ENCODE peak calls at places on chromosomes 12 and 14, in eight cellular contexts. E, Y, T, S, P, J, A and K are unnamed samples.

GRCh38 chr12:69475237-69475984 is 5.2 kb downstream of the FRS2 start:
- DNase-seq in P (no peak), T (peak; percentile 58), S (no peak), Y (no peak), E (peak; percentile 36), A (no peak), J (no peak), K (peak; percentile 17)

GRCh38 chr14:101020971-101021370 is 117.4 kb upstream of the RTL1 start:
- DNase-seq in T (no peak), A (no peak), E (no peak), P (peak; percentile 2), J (no peak), Y (no peak), S (no peak), K (no peak)

GRCh38 chr14:64960762-64961276 is 11.3 kb downstream of the RAB15 start:
- DNase-seq in E (no peak), T (no peak), S (peak; percentile 67), J (peak; percentile 23), A (no peak), P (no peak), Y (no peak), K (peak; percentile 60)

GRCh38 chr12:50085615-50085928 is 430 bp downstream of the SMARCD1 start:
- DNase-seq in P (no peak), T (peak; percentile 42), J (no peak), E (no peak), S (no peak), A (no peak), Y (no peak), K (no peak)

GRCh38 chr14:24136684-24137528 is 912 bp downstream of the PSME1 start:
- DNase-seq in P (no peak), E (no peak), S (no peak), J (no peak), A (no peak), Y (no peak), T (no peak), K (no peak)

GRCh38 chr14:24032727-24033418 is 18.9 kb upstream of the CARMIL3 start:
- DNase-seq in A (peak; percentile 41), P (peak; percentile 33), Y (no peak), E (peak; percentile 70), S (peak; percentile 62), J (no peak), T (peak; percentile 93), K (no peak)

GRCh38 chr12:56186957-56187356 is 2.3 kb downstream of the SMARCC2 start:
- DNase-seq in Y (no peak), J (no peak), A (no peak), P (no peak), S (no peak), T (no peak), E (no peak), K (no peak)

GRCh38 chr12:113384778-113385177 is 18.9 kb downstream of the SDS start:
- DNase-seq in Y (no peak), T (no peak), A (no peak), P (no peak), J (no peak), S (no peak), E (no peak), K (peak; percentile 25)

GRCh38 chr14:56273949-56274348 is 155.7 kb downstream of the PELI2 start:
- DNase-seq in T (peak; percentile 11), E (no peak), A (no peak), Y (no peak), S (no peak), J (no peak), P (no peak), K (no peak)

GRCh38 chr14:104895786-104896642 is 28.7 kb upstream of the PLD4 start:
- DNase-seq in J (no peak), S (peak; percentile 48), Y (no peak), P (peak; percentile 18), A (no peak), E (no peak), T (peak; percentile 32), K (peak; percentile 39)

GRCh38 chr12:79674629-79675028 is 16.1 kb downstream of the PAWR start:
- DNase-seq in S (no peak), E (no peak), A (no peak), Y (no peak), P (no peak), T (peak; percentile 82), J (no peak), K (no peak)

GRCh38 chr12:106976668-106977067 is 10.3 kb downstream of the MTERF2 start:
- DNase-seq in P (no peak), T (no peak), S (no peak), E (no peak), J (no peak), Y (peak; percentile 28), A (no peak), K (no peak)

GRCh38 chr14:59067135-59067894 is 121.2 kb upstream of the DAAM1 start:
- DNase-seq in P (no peak), Y (no peak), S (no peak), J (no peak), T (peak; percentile 7), E (no peak), A (no peak), K (no peak)

GRCh38 chr12:50101663-50102062 is 2.1 kb upstream of the GPD1 start:
- DNase-seq in A (peak; percentile 65), T (peak; percentile 81), P (no peak), E (peak; percentile 58), Y (no peak), J (peak; percentile 59), S (no peak), K (peak; percentile 68)